ENCODE peak calls at places on chromosomes 4 and X, in six cellular contexts. One of them, this sample, is unnamed.

GRCh38 chr4:41142946-41143720 is 71.2 kb downstream of the APBB2 start:
- DNase-seq in HepG2: no peak
- DNase-seq in A549: no peak
- DNase-seq in IMR-90: peak
- DNase-seq in HEK293T: no peak
- DNase-seq in K562: no peak
- DNase-seq in this sample: no peak

GRCh38 chrX:9171841-9172240 is 137.9 kb upstream of the FAM9B start:
- DNase-seq in HEK293T: no peak
- DNase-seq in IMR-90: peak
- DNase-seq in K562: no peak
- DNase-seq in HepG2: no peak
- DNase-seq in A549: peak
- DNase-seq in this sample: no peak

GRCh38 chrX:146449243-146449642 is 360.3 kb upstream of the CXorf51B start:
- DNase-seq in K562: no peak
- DNase-seq in A549: no peak
- DNase-seq in HepG2: no peak
- DNase-seq in HEK293T: no peak
- DNase-seq in IMR-90: no peak
- DNase-seq in this sample: no peak

GRCh38 chrX:48600226-48600625 is 2.9 kb downstream of the WDR13 start:
- DNase-seq in HepG2: no peak
- DNase-seq in HEK293T: no peak
- DNase-seq in A549: no peak
- DNase-seq in IMR-90: no peak
- DNase-seq in K562: no peak
- DNase-seq in this sample: no peak

GRCh38 chr4:77169496-77169895 is 12.5 kb downstream of the CCNG2 start:
- DNase-seq in HEK293T: no peak
- DNase-seq in A549: no peak
- DNase-seq in K562: no peak
- DNase-seq in HepG2: no peak
- DNase-seq in IMR-90: peak
- DNase-seq in this sample: no peak

GRCh38 chr4:151798678-151799416 is 38.0 kb upstream of the GATB start:
- DNase-seq in HEK293T: no peak
- DNase-seq in A549: no peak
- DNase-seq in HepG2: no peak
- DNase-seq in IMR-90: no peak
- DNase-seq in K562: no peak
- DNase-seq in this sample: peak

GRCh38 chrX:7146703-7147430 is 645 bp upstream of the STS start:
- DNase-seq in IMR-90: no peak
- DNase-seq in A549: peak
- DNase-seq in K562: peak
- DNase-seq in HepG2: no peak
- DNase-seq in HEK293T: no peak
- DNase-seq in this sample: no peak

GRCh38 chr4:7964459-7964858 is 24.8 kb upstream of the AFAP1 start:
- DNase-seq in K562: no peak
- DNase-seq in IMR-90: no peak
- DNase-seq in HEK293T: no peak
- DNase-seq in A549: no peak
- DNase-seq in HepG2: no peak
- DNase-seq in this sample: no peak

GRCh38 chr4:2341911-2342652 is 76.4 kb downstream of the ZFYVE28 start:
- DNase-seq in IMR-90: no peak
- DNase-seq in K562: no peak
- DNase-seq in HEK293T: no peak
- DNase-seq in A549: no peak
- DNase-seq in HepG2: no peak
- DNase-seq in this sample: no peak

GRCh38 chr4:126899382-126899801 is 733.4 kb upstream of the INTU start:
- DNase-seq in HepG2: no peak
- DNase-seq in IMR-90: peak
- DNase-seq in A549: peak
- DNase-seq in HEK293T: no peak
- DNase-seq in K562: no peak
- DNase-seq in this sample: no peak

GRCh38 chr4:121256346-121256745 is 92.2 kb upstream of the TNIP3 start:
- DNase-seq in IMR-90: peak
- DNase-seq in K562: no peak
- DNase-seq in HEK293T: no peak
- DNase-seq in A549: no peak
- DNase-seq in HepG2: no peak
- DNase-seq in this sample: peak

GRCh38 chr4:64022560-64022959 is 386.7 kb downstream of the TECRL start:
- DNase-seq in K562: no peak
- DNase-seq in HepG2: no peak
- DNase-seq in A549: no peak
- DNase-seq in HEK293T: no peak
- DNase-seq in IMR-90: no peak
- DNase-seq in this sample: no peak

GRCh38 chr4:119046263-119046662 is 89.4 kb upstream of the MYOZ2 start:
- DNase-seq in HEK293T: no peak
- DNase-seq in A549: no peak
- DNase-seq in HepG2: no peak
- DNase-seq in IMR-90: no peak
- DNase-seq in K562: no peak
- DNase-seq in this sample: no peak

GRCh38 chrX:72159769-72160168 is 21.8 kb upstream of the PIN4 start:
- DNase-seq in A549: no peak
- DNase-seq in HEK293T: no peak
- DNase-seq in IMR-90: no peak
- DNase-seq in K562: no peak
- DNase-seq in HepG2: no peak
- DNase-seq in this sample: no peak

GRCh38 chr4:90780193-90780592 is 653.0 kb downstream of the CCSER1 start:
- DNase-seq in K562: no peak
- DNase-seq in IMR-90: no peak
- DNase-seq in HEK293T: no peak
- DNase-seq in HepG2: no peak
- DNase-seq in A549: no peak
- DNase-seq in this sample: no peak

GRCh38 chr4:79987401-79987800 is 85.6 kb downstream of the ANTXR2 start:
- DNase-seq in HepG2: no peak
- DNase-seq in K562: no peak
- DNase-seq in HEK293T: no peak
- DNase-seq in IMR-90: peak
- DNase-seq in A549: no peak
- DNase-seq in this sample: no peak

GRCh38 chrX:13666836-13667235 is 13.9 kb downstream of the TCEANC start:
- DNase-seq in K562: no peak
- DNase-seq in A549: no peak
- DNase-seq in IMR-90: no peak
- DNase-seq in HepG2: no peak
- DNase-seq in HEK293T: no peak
- DNase-seq in this sample: no peak

GRCh38 chr4:10872833-10873517 is 188.4 kb upstream of the CLNK start:
- DNase-seq in A549: no peak
- DNase-seq in IMR-90: no peak
- DNase-seq in HepG2: no peak
- DNase-seq in HEK293T: no peak
- DNase-seq in K562: no peak
- DNase-seq in this sample: no peak

GRCh38 chrX:21691512-21692018 is 33.4 kb upstream of the KLHL34 start:
- DNase-seq in K562: no peak
- DNase-seq in HEK293T: no peak
- DNase-seq in A549: no peak
- DNase-seq in HepG2: no peak
- DNase-seq in IMR-90: no peak
- DNase-seq in this sample: no peak

GRCh38 chrX:101759000-101759399 is 99.3 kb upstream of the ARMCX2 start:
- DNase-seq in K562: peak
- DNase-seq in IMR-90: peak
- DNase-seq in HEK293T: peak
- DNase-seq in HepG2: peak
- DNase-seq in A549: peak
- DNase-seq in this sample: no peak

GRCh38 chr4:158625544-158625943 is 46.1 kb downstream of the C4orf46 start:
- DNase-seq in A549: no peak
- DNase-seq in HepG2: no peak
- DNase-seq in K562: no peak
- DNase-seq in IMR-90: no peak
- DNase-seq in HEK293T: no peak
- DNase-seq in this sample: no peak

GRCh38 chr4:106830879-106831278 is 205.2 kb downstream of the DKK2 start:
- DNase-seq in HepG2: no peak
- DNase-seq in K562: no peak
- DNase-seq in A549: no peak
- DNase-seq in HEK293T: no peak
- DNase-seq in IMR-90: no peak
- DNase-seq in this sample: no peak

GRCh38 chrX:43557792-43558191 is 98.3 kb upstream of the MAOA start:
- DNase-seq in K562: peak
- DNase-seq in IMR-90: peak
- DNase-seq in HEK293T: peak
- DNase-seq in A549: peak
- DNase-seq in HepG2: peak
- DNase-seq in this sample: peak

DNA sequence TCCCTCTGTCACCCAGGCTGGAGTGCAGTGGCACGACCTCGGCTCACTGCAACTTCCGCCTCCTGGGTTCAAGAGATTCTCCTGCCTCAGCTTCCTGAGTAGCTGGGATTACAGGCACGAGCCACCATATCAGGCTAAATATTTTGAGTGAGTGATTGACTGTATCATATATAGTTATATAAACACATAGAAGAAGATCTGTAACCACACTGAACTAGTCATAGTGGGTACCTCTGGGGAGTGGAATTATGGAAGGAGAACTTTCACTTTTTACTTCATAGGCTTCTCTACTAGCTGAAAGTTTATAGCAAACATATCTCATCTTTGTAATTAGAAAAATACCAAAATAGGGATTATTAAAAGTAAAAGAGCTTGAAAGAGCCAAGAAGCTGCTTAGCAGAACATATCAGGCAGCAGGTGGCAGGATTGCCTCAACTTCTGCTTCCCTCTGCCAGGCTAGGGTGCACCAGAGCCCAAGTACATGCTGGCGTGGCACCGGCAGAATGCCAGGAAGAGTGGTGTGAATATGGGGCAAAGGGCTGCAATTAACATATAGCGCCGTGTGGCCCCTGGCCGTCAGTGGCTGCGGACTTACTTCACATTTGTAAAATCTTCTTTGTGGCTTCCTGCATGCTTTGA is 39.5 kb upstream of the CD40LG start:
- DNase-seq in K562: no peak
- DNase-seq in A549: peak
- DNase-seq in HEK293T: no peak
- DNase-seq in IMR-90: no peak
- DNase-seq in HepG2: no peak
- DNase-seq in this sample: no peak
- TF ChIP-seq BHLHE40 in K562: no peak
- TF ChIP-seq BHLHE40 in A549: no peak
- TF ChIP-seq BHLHE40 in HEK293T: no peak
- TF ChIP-seq BHLHE40 in IMR-90: no peak
- TF ChIP-seq BHLHE40 in HepG2: no peak
- TF ChIP-seq BHLHE40 in this sample: no peak

GRCh38 chrX:150567645-150568319 is 639 bp upstream of the MTM1 start:
- DNase-seq in IMR-90: no peak
- DNase-seq in K562: no peak
- DNase-seq in HepG2: no peak
- DNase-seq in A549: no peak
- DNase-seq in HEK293T: no peak
- DNase-seq in this sample: no peak

GRCh38 chrX:150565551-150565950 is 2.9 kb upstream of the MTM1 start:
- DNase-seq in HEK293T: no peak
- DNase-seq in K562: no peak
- DNase-seq in HepG2: no peak
- DNase-seq in A549: no peak
- DNase-seq in IMR-90: no peak
- DNase-seq in this sample: no peak

GRCh38 chrX:150568320-150569154 is at the start of gene MTM1:
- DNase-seq in A549: peak
- DNase-seq in K562: peak
- DNase-seq in IMR-90: peak
- DNase-seq in HEK293T: peak
- DNase-seq in HepG2: peak
- DNase-seq in this sample: peak

GRCh38 chrX:150564838-150565237 is 3.6 kb upstream of the MTM1 start:
- DNase-seq in IMR-90: no peak
- DNase-seq in HEK293T: no peak
- DNase-seq in A549: no peak
- DNase-seq in HepG2: no peak
- DNase-seq in K562: no peak
- DNase-seq in this sample: no peak

GRCh38 chrX:150566734-150567182 is 1.7 kb upstream of the MTM1 start:
- DNase-seq in K562: no peak
- DNase-seq in HEK293T: no peak
- DNase-seq in IMR-90: no peak
- DNase-seq in HepG2: no peak
- DNase-seq in A549: no peak
- DNase-seq in this sample: no peak
- TF ChIP-seq BHLHE40 in K562: no peak
- TF ChIP-seq BHLHE40 in HEK293T: no peak
- TF ChIP-seq BHLHE40 in IMR-90: no peak
- TF ChIP-seq BHLHE40 in HepG2: no peak
- TF ChIP-seq BHLHE40 in A549: no peak
- TF ChIP-seq BHLHE40 in this sample: no peak

GRCh38 chrX:38806054-38806389 is 4.8 kb downstream of the MID1IP1 start:
- DNase-seq in IMR-90: no peak
- DNase-seq in HepG2: no peak
- DNase-seq in A549: no peak
- DNase-seq in K562: peak
- DNase-seq in HEK293T: no peak
- DNase-seq in this sample: no peak
- TF ChIP-seq BHLHE40 in IMR-90: no peak
- TF ChIP-seq BHLHE40 in HepG2: no peak
- TF ChIP-seq BHLHE40 in A549: no peak
- TF ChIP-seq BHLHE40 in K562: no peak
- TF ChIP-seq BHLHE40 in HEK293T: no peak
- TF ChIP-seq BHLHE40 in this sample: no peak

DNA sequence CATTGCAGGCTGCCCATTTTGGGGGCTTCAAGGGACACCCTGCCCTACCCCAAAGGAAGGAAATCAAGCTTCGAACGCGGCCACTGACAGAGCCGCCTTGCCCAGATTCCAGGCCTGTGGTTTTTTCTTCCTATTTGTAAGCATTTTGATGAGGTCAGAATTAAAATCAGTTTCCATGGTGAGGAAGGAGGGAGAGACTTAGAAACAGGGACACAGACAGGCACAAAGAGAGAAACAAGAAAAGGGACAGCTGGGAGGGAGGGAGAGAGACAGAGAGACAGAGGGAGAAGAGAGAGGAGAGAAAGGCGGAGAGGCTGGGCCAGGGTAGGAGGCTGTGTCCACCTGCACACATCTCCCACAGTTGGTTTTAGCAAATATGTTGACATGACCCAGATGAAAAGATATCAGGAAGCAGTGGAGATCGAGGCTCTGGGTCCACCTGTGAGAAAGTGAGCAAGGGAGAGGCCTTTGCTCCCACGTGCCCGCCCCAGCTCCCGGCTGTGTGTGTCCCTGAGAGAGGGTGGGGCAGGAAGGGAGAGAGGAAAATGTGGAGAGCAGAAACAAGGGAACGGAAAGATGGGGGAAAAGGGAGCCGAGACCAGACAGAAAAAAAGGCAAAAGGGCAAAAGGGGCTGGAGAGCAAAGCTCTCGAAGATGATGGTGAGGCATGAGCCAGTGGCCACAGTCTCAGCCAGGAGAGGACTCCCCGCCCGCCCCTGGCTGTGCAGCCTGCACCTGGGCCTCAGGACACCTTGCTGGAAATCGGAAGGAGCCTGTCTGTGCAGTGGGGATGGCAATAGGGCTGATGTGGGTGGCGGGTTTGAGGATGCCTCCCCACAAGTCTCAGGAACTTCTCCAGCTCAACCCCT is 20.6 kb upstream of the MSX1 start:
- DNase-seq in HEK293T: no peak
- DNase-seq in K562: no peak
- DNase-seq in A549: no peak
- DNase-seq in IMR-90: no peak
- DNase-seq in HepG2: peak
- DNase-seq in this sample: no peak
- TF ChIP-seq BHLHE40 in HEK293T: no peak
- TF ChIP-seq BHLHE40 in K562: no peak
- TF ChIP-seq BHLHE40 in A549: no peak
- TF ChIP-seq BHLHE40 in IMR-90: no peak
- TF ChIP-seq BHLHE40 in HepG2: peak
- TF ChIP-seq BHLHE40 in this sample: no peak